ENCODE peak calls at places on chromosomes 7 and 10, in seven cellular contexts. Z, X, P, A, F, K and E are unnamed samples.

GRCh38 chr7:23020742-23021401 is 6.9 kb upstream of the HYCC1 start:
- DNase-seq in X (no peak), K (no peak), A (no peak), P (no peak), Z (peak; percentile 71), F (no peak), E (no peak)

GRCh38 chr7:99468336-99468918 is 2.5 kb upstream of the ATP5MF start:
- DNase-seq in F (no peak), P (no peak), A (no peak), X (no peak), Z (no peak), K (no peak), E (no peak)

GRCh38 chr10:2620827-2621521 is 446.4 kb upstream of the PFKP start:
- DNase-seq in Z (no peak), X (no peak), A (peak; percentile 43), K (no peak), F (no peak), P (no peak), E (no peak)

GRCh38 chr7:15922002-15922401 is 235.5 kb upstream of the MEOX2 start:
- DNase-seq in Z (no peak), F (no peak), A (no peak), K (no peak), X (peak; percentile 10), P (no peak), E (no peak)

GRCh38 chr10:63554666-63555065 is 33.5 kb downstream of the REEP3 start:
- DNase-seq in X (peak; percentile 50), P (peak; percentile 48), F (no peak), K (no peak), A (no peak), Z (peak; percentile 97), E (no peak)

GRCh38 chr7:28626629-28627262 is 214.4 kb downstream of the CREB5 start:
- DNase-seq in X (peak; percentile 49), P (no peak), F (no peak), Z (peak; percentile 72), K (peak; percentile 71), A (peak; percentile 60), E (no peak)

GRCh38 chr10:63318491-63318890 is 147.3 kb downstream of the JMJD1C start:
- DNase-seq in X (no peak), A (no peak), P (no peak), K (no peak), F (no peak), Z (peak; percentile 68), E (no peak)

GRCh38 chr10:111344804-111345203 is 268.0 kb downstream of the ADRA2A start:
- DNase-seq in F (no peak), X (no peak), P (no peak), Z (no peak), K (peak; percentile 30), A (no peak), E (no peak)

GRCh38 chr10:133325392-133325760 is 11.3 kb downstream of the CALY start:
- DNase-seq in Z (no peak), P (no peak), K (no peak), A (peak; percentile 53), X (no peak), F (no peak), E (no peak)

GRCh38 chr10:24008164-24009066 is 200.5 kb upstream of the KIAA1217 start:
- DNase-seq in A (peak; percentile 38), Z (peak; percentile 57), P (no peak), F (no peak), K (no peak), X (no peak), E (no peak)

GRCh38 chr10:48377751-48378585 is 71.5 kb downstream of the MAPK8 start:
- DNase-seq in K (no peak), Z (no peak), P (no peak), X (peak; percentile 91), A (no peak), F (no peak), E (no peak)

GRCh38 chr10:72487521-72487920 is 132.8 kb upstream of the DNAJB12 start:
- DNase-seq in X (no peak), K (no peak), A (no peak), Z (no peak), P (no peak), F (no peak), E (no peak)

GRCh38 chr7:121330053-121330833 is 1.4 kb downstream of the WNT16 start:
- DNase-seq in Z (peak; percentile 24), X (no peak), A (peak; percentile 81), P (no peak), K (no peak), F (no peak), E (no peak)

GRCh38 chr7:156527458-156527890 is 113.1 kb upstream of the RNF32 start:
- DNase-seq in Z (no peak), F (no peak), A (no peak), X (no peak), P (no peak), K (no peak), E (no peak)

GRCh38 chr10:132599712-132600111 is 62.1 kb downstream of the INPP5A start:
- DNase-seq in K (no peak), X (no peak), P (no peak), A (no peak), F (no peak), Z (no peak), E (no peak)

GRCh38 chr10:15196335-15196834 is 27.9 kb upstream of the NMT2 start:
- DNase-seq in A (no peak), F (no peak), X (no peak), P (no peak), Z (no peak), K (no peak), E (no peak)

GRCh38 chr10:87658383-87658795 is 1.3 kb upstream of the PAPSS2 start:
- DNase-seq in X (peak; percentile 94), A (no peak), F (no peak), Z (peak; percentile 51), P (no peak), K (no peak), E (no peak)

GRCh38 chr7:25515876-25516275 is 287.6 kb upstream of the NPVF start:
- DNase-seq in F (no peak), P (no peak), X (no peak), K (no peak), A (no peak), Z (no peak), E (no peak)

GRCh38 chr10:43735907-43736306 is 87.2 kb upstream of the ZNF32 start:
- DNase-seq in A (no peak), K (no peak), X (no peak), P (no peak), F (no peak), Z (peak; percentile 1), E (no peak)

GRCh38 chr10:25226775-25227682 is 52.2 kb downstream of the GPR158 start:
- DNase-seq in K (peak; percentile 71), F (peak; percentile 6), X (peak; percentile 39), Z (peak; percentile 74), P (peak; percentile 2), A (peak; percentile 76), E (peak; percentile 59)

GRCh38 chr10:29204119-29204518 is 84.8 kb upstream of the LYZL1 start:
- DNase-seq in K (no peak), F (no peak), Z (no peak), P (no peak), A (peak; percentile 77), X (no peak), E (no peak)

GRCh38 chr10:109866995-109867635 is 56.2 kb downstream of the XPNPEP1 start:
- DNase-seq in K (no peak), Z (peak; percentile 38), P (no peak), X (peak; percentile 42), A (no peak), F (no peak), E (no peak)